ENCODE peak calls at places on chromosome 17, in four cellular contexts. One of them, this sample, is unnamed.

GRCh38 chr17:78037280-78037679 is 78.8 kb downstream of the TNRC6C start:
- DNase-seq in HFF-Myc: no peak
- DNase-seq in mammary epithelial cell: no peak
- DNase-seq in dorsolateral prefrontal cortex: no peak
- DNase-seq in this sample: no peak

GRCh38 chr17:77698903-77699615 is 259.4 kb upstream of the TNRC6C start:
- DNase-seq in HFF-Myc: no peak
- DNase-seq in dorsolateral prefrontal cortex: no peak
- DNase-seq in mammary epithelial cell: no peak
- DNase-seq in this sample: no peak

GRCh38 chr17:2792541-2793169 is 3.6 kb upstream of the RAP1GAP2 start:
- DNase-seq in HFF-Myc: no peak
- DNase-seq in mammary epithelial cell: no peak
- DNase-seq in dorsolateral prefrontal cortex: no peak
- DNase-seq in this sample: no peak

GRCh38 chr17:9532715-9533114 is 42.9 kb downstream of the STX8 start:
- DNase-seq in dorsolateral prefrontal cortex: no peak
- DNase-seq in mammary epithelial cell: no peak
- DNase-seq in HFF-Myc: no peak
- DNase-seq in this sample: no peak

GRCh38 chr17:45388604-45389325 is 43.9 kb downstream of the ARHGAP27 start:
- DNase-seq in mammary epithelial cell: peak; percentile 32
- DNase-seq in dorsolateral prefrontal cortex: no peak
- DNase-seq in HFF-Myc: no peak
- DNase-seq in this sample: no peak

GRCh38 chr17:50533720-50534148 is 1.2 kb downstream of the EPN3 start:
- DNase-seq in mammary epithelial cell: no peak
- DNase-seq in HFF-Myc: no peak
- DNase-seq in dorsolateral prefrontal cortex: peak; percentile 47
- DNase-seq in this sample: no peak

GRCh38 chr17:2394775-2395191 is 6.1 kb downstream of the MNT start:
- DNase-seq in mammary epithelial cell: no peak
- DNase-seq in dorsolateral prefrontal cortex: no peak
- DNase-seq in HFF-Myc: no peak
- DNase-seq in this sample: no peak

GRCh38 chr17:48701864-48702532 is 20.3 kb downstream of the PRAC1 start:
- DNase-seq in HFF-Myc: no peak
- DNase-seq in dorsolateral prefrontal cortex: no peak
- DNase-seq in mammary epithelial cell: no peak
- DNase-seq in this sample: no peak

GRCh38 chr17:52157603-52158449 is 688 bp downstream of the CA10 start:
- DNase-seq in HFF-Myc: no peak
- DNase-seq in mammary epithelial cell: no peak
- DNase-seq in dorsolateral prefrontal cortex: no peak
- DNase-seq in this sample: no peak

GRCh38 chr17:54876656-54877195 is 23.9 kb upstream of the TOM1L1 start:
- DNase-seq in mammary epithelial cell: no peak
- DNase-seq in HFF-Myc: no peak
- DNase-seq in dorsolateral prefrontal cortex: no peak
- DNase-seq in this sample: no peak

GRCh38 chr17:27657620-27658019 is 26.6 kb downstream of the LGALS9 start:
- DNase-seq in HFF-Myc: no peak
- DNase-seq in mammary epithelial cell: peak; percentile 7
- DNase-seq in dorsolateral prefrontal cortex: no peak
- DNase-seq in this sample: no peak

GRCh38 chr17:19018600-19018950 is 14.0 kb upstream of the FAM83G start:
- DNase-seq in dorsolateral prefrontal cortex: no peak
- DNase-seq in mammary epithelial cell: no peak
- DNase-seq in HFF-Myc: no peak
- DNase-seq in this sample: no peak

GRCh38 chr17:79695293-79696158 is 35.2 kb upstream of the ENPP7 start:
- DNase-seq in mammary epithelial cell: no peak
- DNase-seq in HFF-Myc: peak; percentile 47
- DNase-seq in dorsolateral prefrontal cortex: no peak
- DNase-seq in this sample: no peak

GRCh38 chr17:42010898-42011516 is 6.2 kb downstream of the DNAJC7 start:
- DNase-seq in HFF-Myc: no peak
- DNase-seq in mammary epithelial cell: peak; percentile 25
- DNase-seq in dorsolateral prefrontal cortex: no peak
- DNase-seq in this sample: no peak
- H3K4me3 ChIP-seq in HFF-Myc: no peak overlapping the region
- H3K4me3 ChIP-seq in mammary epithelial cell: no peak overlapping the region
- H3K4me3 ChIP-seq in dorsolateral prefrontal cortex: no peak overlapping the region
- H3K4me3 ChIP-seq in this sample: no peak overlapping the region

DNA sequence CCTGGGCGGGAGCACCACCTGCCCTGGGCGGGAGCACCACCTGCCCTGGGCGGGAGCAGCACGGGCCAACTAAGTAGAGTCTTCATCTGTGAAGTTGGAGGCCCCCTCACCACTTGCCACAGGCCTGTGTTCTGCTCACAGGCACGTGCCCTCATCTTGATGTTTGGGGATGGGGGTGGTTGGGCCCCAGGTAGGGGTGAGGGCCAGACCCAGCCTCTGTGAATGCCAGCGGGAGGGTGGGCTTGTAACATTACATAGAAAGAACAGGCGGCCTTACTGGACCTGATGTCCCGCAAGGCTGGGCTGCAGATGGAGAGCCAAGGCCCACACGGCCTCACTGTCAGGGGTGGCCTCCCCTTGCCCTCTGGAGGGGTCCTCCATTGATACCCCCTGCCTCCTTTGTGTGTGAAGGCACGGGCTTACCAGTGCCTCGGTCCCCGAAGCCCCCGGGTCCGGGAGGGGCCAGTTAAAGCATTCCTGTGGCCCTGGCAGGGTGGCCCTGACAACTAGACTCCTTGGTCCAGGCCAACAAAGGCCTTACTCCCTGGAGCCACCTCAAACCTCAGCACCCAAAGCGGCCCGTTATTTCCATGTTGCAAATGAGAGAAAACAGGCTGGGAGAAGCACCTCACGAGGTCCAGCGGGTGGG is 1.1 kb upstream of the SLC16A3 start:
- DNase-seq in mammary epithelial cell: no peak
- DNase-seq in HFF-Myc: no peak
- DNase-seq in dorsolateral prefrontal cortex: no peak
- DNase-seq in this sample: no peak
- H3K4me3 ChIP-seq in mammary epithelial cell: no peak overlapping the region
- H3K4me3 ChIP-seq in HFF-Myc: peak overlapping the region; percentile 81
- H3K4me3 ChIP-seq in dorsolateral prefrontal cortex: peak overlapping the region; percentile 72
- H3K4me3 ChIP-seq in this sample: peak overlapping the region; percentile 84

DNA sequence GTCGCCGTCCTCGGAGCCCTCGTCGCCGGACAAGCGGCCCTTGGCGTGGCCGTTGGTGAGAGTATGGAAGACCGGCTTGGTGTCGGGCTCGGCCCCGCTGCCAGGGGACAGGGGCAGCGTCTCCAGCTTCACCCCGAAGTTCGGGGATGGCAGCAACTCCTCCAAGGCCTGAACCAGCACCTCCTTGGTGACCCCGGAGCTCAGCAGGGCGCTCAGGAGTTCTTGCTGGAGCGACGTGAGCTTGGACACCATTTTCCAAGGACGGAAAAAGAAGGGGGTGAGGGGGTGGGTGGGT is 279 bp downstream of the HNF1B start:
- DNase-seq in mammary epithelial cell: no peak
- DNase-seq in dorsolateral prefrontal cortex: no peak
- DNase-seq in HFF-Myc: no peak
- DNase-seq in this sample: no peak
- H3K4me3 ChIP-seq in mammary epithelial cell: no peak overlapping the region
- H3K4me3 ChIP-seq in dorsolateral prefrontal cortex: no peak overlapping the region
- H3K4me3 ChIP-seq in HFF-Myc: no peak overlapping the region
- H3K4me3 ChIP-seq in this sample: peak overlapping the region; percentile 95

DNA sequence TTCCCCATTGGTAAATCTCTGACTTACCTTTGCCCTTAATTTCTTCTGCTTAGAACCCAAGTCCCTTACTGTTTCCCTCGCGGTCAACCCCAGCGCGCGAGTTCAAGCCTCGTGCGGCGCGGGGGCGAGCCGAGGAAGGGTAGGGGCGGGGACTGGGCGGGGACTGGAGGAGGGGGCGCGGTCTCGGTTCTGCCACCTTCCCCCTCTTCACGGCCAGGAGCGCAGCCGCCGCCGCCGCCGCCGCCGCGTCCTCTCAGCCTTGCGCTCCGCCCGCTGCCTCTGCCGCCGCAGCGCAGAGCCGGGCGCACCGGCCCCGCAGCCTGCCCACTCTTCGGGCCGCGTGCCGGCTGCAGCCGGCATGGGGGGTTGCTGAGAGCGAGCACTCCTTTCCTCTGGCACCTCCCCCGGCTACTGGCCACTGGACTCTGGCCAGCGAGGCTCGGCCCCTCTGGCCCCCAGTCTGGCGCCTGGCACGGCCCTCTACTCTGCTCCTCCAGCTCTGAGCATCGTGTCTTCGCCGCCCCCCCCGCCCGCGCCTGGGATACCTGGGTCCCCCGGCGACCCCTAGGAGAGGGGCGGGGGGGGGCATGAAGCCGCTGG is at the start of gene RAPGEFL1:
- DNase-seq in mammary epithelial cell: peak; percentile 73
- DNase-seq in HFF-Myc: no peak
- DNase-seq in dorsolateral prefrontal cortex: no peak
- DNase-seq in this sample: no peak
- H3K4me3 ChIP-seq in mammary epithelial cell: peak within 1 kb of the TSS; percentile 60
- H3K4me3 ChIP-seq in HFF-Myc: peak within 1 kb of the TSS; percentile 42
- H3K4me3 ChIP-seq in dorsolateral prefrontal cortex: peak within 1 kb of the TSS; percentile 71
- H3K4me3 ChIP-seq in this sample: peak within 1 kb of the TSS; percentile 46

DNA sequence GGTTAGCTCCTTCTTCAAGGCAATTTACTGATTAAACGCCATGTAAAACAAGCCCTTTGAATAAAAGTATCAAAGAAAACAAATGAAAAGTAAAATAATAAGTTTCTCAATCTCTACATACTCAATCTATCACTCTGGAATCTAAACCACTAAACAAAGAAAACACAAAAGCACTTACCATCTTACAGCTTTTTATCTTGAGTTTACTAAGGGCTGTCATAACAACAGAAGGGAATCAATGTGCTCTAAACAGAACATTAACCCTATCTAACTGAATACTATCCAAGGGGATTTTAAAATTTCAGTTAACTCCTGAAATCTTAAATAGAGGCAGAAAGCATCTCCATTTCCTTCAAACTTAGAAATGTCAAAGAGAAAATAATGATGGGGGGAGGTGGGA is 3.4 kb downstream of the SKA2 start:
- DNase-seq in HFF-Myc: no peak
- DNase-seq in mammary epithelial cell: no peak
- DNase-seq in dorsolateral prefrontal cortex: no peak
- DNase-seq in this sample: no peak
- H3K4me3 ChIP-seq in HFF-Myc: peak overlapping the region; percentile 75
- H3K4me3 ChIP-seq in mammary epithelial cell: peak overlapping the region; percentile 13
- H3K4me3 ChIP-seq in dorsolateral prefrontal cortex: peak overlapping the region; percentile 13
- H3K4me3 ChIP-seq in this sample: no peak overlapping the region

GRCh38 chr17:80991645-80992076 is at the start of gene CHMP6:
- DNase-seq in mammary epithelial cell: peak; percentile 66
- DNase-seq in dorsolateral prefrontal cortex: no peak
- DNase-seq in HFF-Myc: no peak
- DNase-seq in this sample: no peak
- H3K4me3 ChIP-seq in mammary epithelial cell: peak within 1 kb of the TSS; percentile 75
- H3K4me3 ChIP-seq in dorsolateral prefrontal cortex: peak within 1 kb of the TSS; percentile 96
- H3K4me3 ChIP-seq in HFF-Myc: peak within 1 kb of the TSS; percentile 71
- H3K4me3 ChIP-seq in this sample: peak within 1 kb of the TSS; percentile 59

DNA sequence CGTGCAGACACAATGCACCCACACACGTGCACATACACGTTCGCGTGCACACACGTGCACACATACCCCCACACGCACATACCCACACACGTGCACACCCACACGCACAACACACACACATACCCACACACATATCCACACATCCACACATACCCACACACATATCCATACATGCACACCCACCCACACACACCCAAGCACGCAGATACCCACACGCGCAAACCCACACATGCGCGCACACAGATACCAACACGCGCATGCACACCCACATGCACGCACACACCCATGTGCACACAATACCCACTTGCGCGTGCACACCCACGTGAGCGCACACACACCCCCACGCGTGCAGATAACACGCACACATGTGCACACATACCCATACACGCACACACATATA is 26.8 kb upstream of the PVALEF start:
- DNase-seq in mammary epithelial cell: no peak
- DNase-seq in dorsolateral prefrontal cortex: no peak
- DNase-seq in HFF-Myc: no peak
- DNase-seq in this sample: no peak
- H3K4me3 ChIP-seq in mammary epithelial cell: no peak overlapping the region
- H3K4me3 ChIP-seq in dorsolateral prefrontal cortex: no peak overlapping the region
- H3K4me3 ChIP-seq in HFF-Myc: no peak overlapping the region
- H3K4me3 ChIP-seq in this sample: no peak overlapping the region

DNA sequence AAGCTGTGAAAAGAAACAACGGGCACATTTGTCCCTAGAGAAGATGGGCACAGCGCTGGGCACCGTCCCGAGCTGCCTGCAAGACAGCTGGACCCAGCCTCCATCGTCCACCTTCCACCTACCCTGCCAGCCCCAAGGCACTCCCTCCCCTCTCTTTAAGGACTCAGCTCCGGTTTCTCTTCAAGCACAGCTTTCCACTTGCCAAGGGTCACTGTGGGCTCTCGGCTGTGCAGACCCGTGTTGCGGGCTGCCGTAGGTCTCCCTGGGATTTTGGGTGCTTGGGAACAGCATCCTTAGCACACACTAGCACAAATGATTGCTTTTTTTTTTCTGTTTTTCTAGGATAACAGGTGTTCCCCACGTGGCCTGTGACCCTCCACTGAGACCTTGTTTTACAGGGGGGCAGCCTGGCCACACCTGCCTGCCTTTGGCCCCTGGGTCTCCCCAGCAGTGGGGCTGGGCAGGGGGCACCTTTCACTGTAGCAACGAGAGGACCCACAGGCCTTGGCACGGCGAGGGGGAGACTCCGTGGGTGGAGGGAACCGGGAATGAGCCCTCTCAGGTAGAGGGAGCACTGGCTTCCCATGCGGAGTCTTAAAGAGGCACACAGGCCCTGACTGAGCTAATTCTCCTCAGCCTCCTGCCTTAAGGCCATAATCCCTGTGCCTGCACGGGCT is 1.4 kb downstream of the CHMP6 start:
- DNase-seq in mammary epithelial cell: no peak
- DNase-seq in HFF-Myc: no peak
- DNase-seq in dorsolateral prefrontal cortex: no peak
- DNase-seq in this sample: no peak
- H3K4me3 ChIP-seq in mammary epithelial cell: peak overlapping the region; percentile 75
- H3K4me3 ChIP-seq in HFF-Myc: peak overlapping the region; percentile 71
- H3K4me3 ChIP-seq in dorsolateral prefrontal cortex: peak overlapping the region; percentile 96
- H3K4me3 ChIP-seq in this sample: peak overlapping the region; percentile 59

GRCh38 chr17:17759164-17759563 is 77.6 kb downstream of the SREBF1 start:
- DNase-seq in HFF-Myc: no peak
- DNase-seq in dorsolateral prefrontal cortex: no peak
- DNase-seq in mammary epithelial cell: no peak
- DNase-seq in this sample: no peak

GRCh38 chr17:17758443-17758842 is 77.2 kb downstream of the RAI1 start:
- DNase-seq in dorsolateral prefrontal cortex: no peak
- DNase-seq in HFF-Myc: no peak
- DNase-seq in mammary epithelial cell: no peak
- DNase-seq in this sample: no peak

GRCh38 chr17:17755715-17756114 is 74.5 kb downstream of the RAI1 start:
- DNase-seq in HFF-Myc: no peak
- DNase-seq in mammary epithelial cell: no peak
- DNase-seq in dorsolateral prefrontal cortex: no peak
- DNase-seq in this sample: no peak

GRCh38 chr17:17757944-17758343 is 76.7 kb downstream of the RAI1 start:
- DNase-seq in dorsolateral prefrontal cortex: no peak
- DNase-seq in HFF-Myc: no peak
- DNase-seq in mammary epithelial cell: no peak
- DNase-seq in this sample: no peak

GRCh38 chr17:17757391-17757791 is 76.1 kb downstream of the RAI1 start:
- DNase-seq in dorsolateral prefrontal cortex: no peak
- DNase-seq in HFF-Myc: no peak
- DNase-seq in mammary epithelial cell: no peak
- DNase-seq in this sample: no peak
- H3K4me3 ChIP-seq in dorsolateral prefrontal cortex: peak overlapping the region; percentile 7
- H3K4me3 ChIP-seq in HFF-Myc: no peak overlapping the region
- H3K4me3 ChIP-seq in mammary epithelial cell: no peak overlapping the region
- H3K4me3 ChIP-seq in this sample: no peak overlapping the region

This sample was measured in kidney epithelial cell.